ENCODE peak calls at places on chromosomes 12 and 14, in six cellular contexts. One of them, this sample, is unnamed.

GRCh38 chr12:64660237-64661018 is 50.1 kb downstream of the RASSF3 start:
- DNase-seq in left ventricle myocardium inferior: no peak
- DNase-seq in ascending aorta: no peak
- DNase-seq in fibroblast of the aortic adventitia: no peak
- DNase-seq in AG04450: no peak
- DNase-seq in endothelial cell: no peak
- DNase-seq in this sample: no peak

GRCh38 chr14:91752956-91753355 is 21.1 kb upstream of the CATSPERB start:
- DNase-seq in endothelial cell: no peak
- DNase-seq in ascending aorta: no peak
- DNase-seq in fibroblast of the aortic adventitia: no peak
- DNase-seq in left ventricle myocardium inferior: no peak
- DNase-seq in AG04450: no peak
- DNase-seq in this sample: no peak

GRCh38 chr14:89248430-89249295 is 168.4 kb downstream of the FOXN3 start:
- DNase-seq in endothelial cell: no peak
- DNase-seq in AG04450: no peak
- DNase-seq in left ventricle myocardium inferior: no peak
- DNase-seq in fibroblast of the aortic adventitia: no peak
- DNase-seq in ascending aorta: no peak
- DNase-seq in this sample: no peak

GRCh38 chr12:2198088-2198501 is 145.3 kb downstream of the CACNA1C start:
- DNase-seq in AG04450: no peak
- DNase-seq in endothelial cell: no peak
- DNase-seq in left ventricle myocardium inferior: no peak
- DNase-seq in ascending aorta: no peak
- DNase-seq in fibroblast of the aortic adventitia: no peak
- DNase-seq in this sample: no peak

GRCh38 chr14:103058209-103059055 is 1.1 kb upstream of the CDC42BPB start:
- DNase-seq in AG04450: no peak
- DNase-seq in ascending aorta: no peak
- DNase-seq in left ventricle myocardium inferior: no peak
- DNase-seq in fibroblast of the aortic adventitia: no peak
- DNase-seq in endothelial cell: no peak
- DNase-seq in this sample: no peak

GRCh38 chr12:76866726-76867125 is 12.1 kb downstream of the CSRP2 start:
- DNase-seq in endothelial cell: no peak
- DNase-seq in ascending aorta: no peak
- DNase-seq in fibroblast of the aortic adventitia: peak
- DNase-seq in left ventricle myocardium inferior: no peak
- DNase-seq in AG04450: no peak
- DNase-seq in this sample: no peak

GRCh38 chr12:5965950-5966383 is 20.9 kb upstream of the ANO2 start:
- DNase-seq in AG04450: peak
- DNase-seq in ascending aorta: no peak
- DNase-seq in left ventricle myocardium inferior: peak
- DNase-seq in fibroblast of the aortic adventitia: peak
- DNase-seq in endothelial cell: peak
- DNase-seq in this sample: peak

GRCh38 chr14:34843011-34843554 is 32.1 kb downstream of the BAZ1A start:
- DNase-seq in fibroblast of the aortic adventitia: peak
- DNase-seq in AG04450: peak
- DNase-seq in endothelial cell: no peak
- DNase-seq in left ventricle myocardium inferior: no peak
- DNase-seq in ascending aorta: no peak
- DNase-seq in this sample: no peak

GRCh38 chr12:4518106-4518728 is 20.5 kb upstream of the RAD51AP1 start:
- DNase-seq in left ventricle myocardium inferior: no peak
- DNase-seq in endothelial cell: no peak
- DNase-seq in ascending aorta: no peak
- DNase-seq in AG04450: peak
- DNase-seq in fibroblast of the aortic adventitia: peak
- DNase-seq in this sample: no peak

GRCh38 chr12:53972152-53972702 is 699 bp upstream of the HOXC11 start:
- DNase-seq in endothelial cell: no peak
- DNase-seq in left ventricle myocardium inferior: no peak
- DNase-seq in ascending aorta: no peak
- DNase-seq in AG04450: no peak
- DNase-seq in fibroblast of the aortic adventitia: no peak
- DNase-seq in this sample: no peak

GRCh38 chr14:105864116-105864515 is 337.7 kb downstream of the TMEM121 start:
- DNase-seq in endothelial cell: no peak
- DNase-seq in fibroblast of the aortic adventitia: no peak
- DNase-seq in ascending aorta: no peak
- DNase-seq in AG04450: no peak
- DNase-seq in left ventricle myocardium inferior: no peak
- DNase-seq in this sample: no peak

GRCh38 chr14:80004871-80005270 is 206.4 kb downstream of the DIO2 start:
- DNase-seq in endothelial cell: no peak
- DNase-seq in fibroblast of the aortic adventitia: no peak
- DNase-seq in left ventricle myocardium inferior: no peak
- DNase-seq in AG04450: no peak
- DNase-seq in ascending aorta: no peak
- DNase-seq in this sample: no peak

GRCh38 chr14:99752486-99753121 is 40.6 kb upstream of the EML1 start:
- DNase-seq in endothelial cell: no peak
- DNase-seq in ascending aorta: no peak
- DNase-seq in fibroblast of the aortic adventitia: peak
- DNase-seq in left ventricle myocardium inferior: peak
- DNase-seq in AG04450: no peak
- DNase-seq in this sample: no peak

GRCh38 chr14:99754141-99755067 is 38.8 kb upstream of the EML1 start:
- DNase-seq in ascending aorta: peak
- DNase-seq in fibroblast of the aortic adventitia: peak
- DNase-seq in endothelial cell: no peak
- DNase-seq in left ventricle myocardium inferior: peak
- DNase-seq in AG04450: no peak
- DNase-seq in this sample: no peak

GRCh38 chr14:99751539-99752485 is 41.4 kb upstream of the EML1 start:
- DNase-seq in AG04450: no peak
- DNase-seq in fibroblast of the aortic adventitia: no peak
- DNase-seq in left ventricle myocardium inferior: peak
- DNase-seq in endothelial cell: no peak
- DNase-seq in ascending aorta: no peak
- DNase-seq in this sample: no peak

GRCh38 chr14:99755068-99755405 is 38.2 kb upstream of the EML1 start:
- DNase-seq in ascending aorta: no peak
- DNase-seq in left ventricle myocardium inferior: no peak
- DNase-seq in AG04450: no peak
- DNase-seq in fibroblast of the aortic adventitia: no peak
- DNase-seq in endothelial cell: no peak
- DNase-seq in this sample: no peak

DNA sequence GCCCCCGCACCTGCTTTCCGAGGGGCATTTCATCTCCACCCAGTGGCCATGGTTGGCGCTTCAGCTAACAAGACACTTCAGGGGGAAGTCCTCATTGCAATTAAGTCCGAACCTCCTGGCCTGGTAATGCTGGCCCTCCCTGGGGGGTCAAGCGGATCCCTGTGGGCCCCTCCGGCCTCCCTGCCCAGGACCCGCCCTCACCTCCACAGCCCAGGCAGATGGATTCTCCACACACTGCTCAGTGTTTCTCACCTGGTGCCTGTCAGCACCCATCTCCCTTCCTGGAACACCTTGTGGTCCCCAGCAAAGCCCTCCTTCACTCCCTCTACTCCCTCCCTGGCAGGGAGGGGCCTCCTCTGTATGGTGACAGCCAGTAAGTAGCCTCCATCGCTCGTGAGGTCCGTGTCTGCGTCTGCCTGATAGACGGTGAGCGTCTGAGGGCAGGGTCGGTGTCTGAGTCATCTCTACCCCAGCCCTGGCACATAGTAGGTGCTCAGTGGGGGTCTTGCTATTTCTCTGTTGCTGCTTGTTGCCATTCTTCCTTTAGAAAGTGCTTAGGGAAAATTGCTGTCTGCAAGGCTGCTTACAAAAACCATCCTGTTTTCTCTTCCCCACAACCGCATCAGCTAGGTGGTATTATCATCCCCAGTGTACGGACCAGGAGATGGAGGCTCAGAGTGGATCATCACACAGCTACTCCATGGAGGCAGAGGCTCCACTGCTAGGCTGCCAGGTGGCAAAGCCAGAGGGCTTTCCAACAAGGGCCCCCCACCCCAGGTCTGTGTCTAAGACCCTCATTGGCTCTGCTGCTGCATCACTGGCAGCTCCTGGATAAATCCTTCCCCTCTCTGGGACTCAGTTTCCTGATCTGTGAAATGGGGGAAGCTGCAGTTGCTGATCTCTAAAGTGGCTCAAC is 39.7 kb upstream of the EML1 start:
- DNase-seq in fibroblast of the aortic adventitia: no peak
- DNase-seq in endothelial cell: no peak
- DNase-seq in ascending aorta: no peak
- DNase-seq in left ventricle myocardium inferior: no peak
- DNase-seq in AG04450: no peak
- DNase-seq in this sample: no peak
- TF ChIP-seq CTCF in fibroblast of the aortic adventitia: peak
- TF ChIP-seq CTCF in endothelial cell: no peak
- TF ChIP-seq CTCF in ascending aorta: no peak
- TF ChIP-seq CTCF in left ventricle myocardium inferior: no peak
- TF ChIP-seq CTCF in AG04450: no peak
- TF ChIP-seq CTCF in this sample: no peak

GRCh38 chr12:57738142-57738474 is 434 bp downstream of the AGAP2 start:
- DNase-seq in left ventricle myocardium inferior: no peak
- DNase-seq in endothelial cell: no peak
- DNase-seq in fibroblast of the aortic adventitia: no peak
- DNase-seq in AG04450: no peak
- DNase-seq in ascending aorta: no peak
- DNase-seq in this sample: no peak

GRCh38 chr12:57738661-57739237 is at the start of gene AGAP2:
- DNase-seq in endothelial cell: peak
- DNase-seq in AG04450: no peak
- DNase-seq in fibroblast of the aortic adventitia: no peak
- DNase-seq in ascending aorta: no peak
- DNase-seq in left ventricle myocardium inferior: no peak
- DNase-seq in this sample: no peak

GRCh38 chr12:57735952-57736742 is 2.4 kb downstream of the AGAP2 start:
- DNase-seq in fibroblast of the aortic adventitia: no peak
- DNase-seq in endothelial cell: peak
- DNase-seq in left ventricle myocardium inferior: peak
- DNase-seq in AG04450: no peak
- DNase-seq in ascending aorta: no peak
- DNase-seq in this sample: no peak

GRCh38 chr12:57736743-57737466 is 1.6 kb downstream of the AGAP2 start:
- DNase-seq in left ventricle myocardium inferior: no peak
- DNase-seq in fibroblast of the aortic adventitia: no peak
- DNase-seq in AG04450: no peak
- DNase-seq in ascending aorta: no peak
- DNase-seq in endothelial cell: no peak
- DNase-seq in this sample: no peak

GRCh38 chr12:57737467-57738141 is 938 bp downstream of the AGAP2 start:
- DNase-seq in AG04450: no peak
- DNase-seq in ascending aorta: no peak
- DNase-seq in endothelial cell: peak
- DNase-seq in fibroblast of the aortic adventitia: no peak
- DNase-seq in left ventricle myocardium inferior: no peak
- DNase-seq in this sample: no peak
- TF ChIP-seq CTCF in AG04450: peak
- TF ChIP-seq CTCF in ascending aorta: peak
- TF ChIP-seq CTCF in endothelial cell: no peak
- TF ChIP-seq CTCF in fibroblast of the aortic adventitia: peak
- TF ChIP-seq CTCF in left ventricle myocardium inferior: peak
- TF ChIP-seq CTCF in this sample: peak

GRCh38 chr14:101897326-101897725 is 67.0 kb upstream of the DYNC1H1 start:
- DNase-seq in left ventricle myocardium inferior: no peak
- DNase-seq in endothelial cell: no peak
- DNase-seq in AG04450: no peak
- DNase-seq in ascending aorta: no peak
- DNase-seq in fibroblast of the aortic adventitia: no peak
- DNase-seq in this sample: no peak

GRCh38 chr14:101898416-101898815 is 66.0 kb upstream of the DYNC1H1 start:
- DNase-seq in AG04450: no peak
- DNase-seq in left ventricle myocardium inferior: no peak
- DNase-seq in fibroblast of the aortic adventitia: no peak
- DNase-seq in endothelial cell: no peak
- DNase-seq in ascending aorta: no peak
- DNase-seq in this sample: no peak

GRCh38 chr14:101900253-101900652 is 64.1 kb upstream of the DYNC1H1 start:
- DNase-seq in ascending aorta: no peak
- DNase-seq in endothelial cell: no peak
- DNase-seq in left ventricle myocardium inferior: no peak
- DNase-seq in fibroblast of the aortic adventitia: no peak
- DNase-seq in AG04450: no peak
- DNase-seq in this sample: no peak

GRCh38 chr14:101903111-101903561 is 61.2 kb upstream of the DYNC1H1 start:
- DNase-seq in left ventricle myocardium inferior: peak
- DNase-seq in endothelial cell: no peak
- DNase-seq in ascending aorta: no peak
- DNase-seq in fibroblast of the aortic adventitia: no peak
- DNase-seq in AG04450: no peak
- DNase-seq in this sample: no peak

DNA sequence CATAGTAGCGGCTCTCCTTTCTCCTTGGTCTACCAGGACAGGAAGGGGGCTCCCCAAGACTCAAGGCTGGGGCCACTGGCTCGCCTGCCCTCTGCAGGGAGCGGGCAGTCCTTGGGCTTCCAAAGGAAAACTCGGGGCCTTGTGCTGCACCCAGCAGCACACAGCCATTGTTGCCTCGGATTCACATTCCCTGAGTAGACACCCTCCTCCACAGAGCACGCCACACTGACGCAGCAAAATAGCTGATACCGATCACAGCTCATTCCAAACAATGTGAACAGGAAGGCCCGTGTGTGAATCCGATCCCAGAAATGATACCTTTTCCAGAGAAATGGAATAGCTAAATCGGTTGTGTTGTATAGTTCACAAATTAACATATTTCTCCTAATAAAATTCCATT is 65.1 kb upstream of the DYNC1H1 start:
- DNase-seq in ascending aorta: no peak
- DNase-seq in AG04450: no peak
- DNase-seq in endothelial cell: no peak
- DNase-seq in left ventricle myocardium inferior: no peak
- DNase-seq in fibroblast of the aortic adventitia: no peak
- DNase-seq in this sample: no peak
- TF ChIP-seq CTCF in ascending aorta: no peak
- TF ChIP-seq CTCF in AG04450: no peak
- TF ChIP-seq CTCF in endothelial cell: no peak
- TF ChIP-seq CTCF in left ventricle myocardium inferior: no peak
- TF ChIP-seq CTCF in fibroblast of the aortic adventitia: no peak
- TF ChIP-seq CTCF in this sample: no peak

GRCh38 chr12:48934312-48934706 is 9.0 kb upstream of the FKBP11 start:
- DNase-seq in endothelial cell: no peak
- DNase-seq in fibroblast of the aortic adventitia: no peak
- DNase-seq in ascending aorta: no peak
- DNase-seq in left ventricle myocardium inferior: no peak
- DNase-seq in AG04450: no peak
- DNase-seq in this sample: no peak
- TF ChIP-seq CTCF in endothelial cell: no peak
- TF ChIP-seq CTCF in fibroblast of the aortic adventitia: peak
- TF ChIP-seq CTCF in ascending aorta: peak
- TF ChIP-seq CTCF in left ventricle myocardium inferior: peak
- TF ChIP-seq CTCF in AG04450: peak
- TF ChIP-seq CTCF in this sample: peak

DNA sequence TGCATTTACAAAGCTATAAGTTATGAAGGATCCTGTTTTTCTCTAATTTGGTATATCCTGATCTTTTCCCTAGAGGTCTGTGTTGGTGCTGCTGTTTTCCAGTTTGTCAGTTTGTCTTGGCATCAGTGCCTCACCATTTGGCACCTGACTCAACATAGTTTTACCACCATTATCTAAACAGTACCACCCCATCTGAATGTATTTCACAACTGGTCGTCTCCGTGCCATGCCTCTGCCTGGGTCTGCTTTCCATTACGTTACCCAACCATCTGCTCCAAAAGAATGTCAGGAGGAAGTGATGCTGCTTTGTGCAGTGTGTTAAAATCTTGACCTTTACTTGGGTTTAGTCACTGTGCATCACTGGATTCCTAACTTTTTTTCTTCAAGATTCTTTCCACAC is 129.3 kb upstream of the RASSF8 start:
- DNase-seq in endothelial cell: no peak
- DNase-seq in left ventricle myocardium inferior: no peak
- DNase-seq in ascending aorta: no peak
- DNase-seq in fibroblast of the aortic adventitia: peak
- DNase-seq in AG04450: peak
- DNase-seq in this sample: no peak
- TF ChIP-seq CTCF in endothelial cell: no peak
- TF ChIP-seq CTCF in left ventricle myocardium inferior: no peak
- TF ChIP-seq CTCF in ascending aorta: no peak
- TF ChIP-seq CTCF in fibroblast of the aortic adventitia: peak
- TF ChIP-seq CTCF in AG04450: no peak
- TF ChIP-seq CTCF in this sample: no peak

This sample was measured in progenitor cell of endocrine pancreas.